ENCODE peak calls at places on chromosome 7, in four cellular contexts. I, R, A and T are unnamed samples.

GRCh38 chr7:42650171-42650570 is 261.7 kb downstream of the C7orf25 start:
- DNase-seq in A (no peak), R (no peak), I (no peak), T (no peak)

GRCh38 chr7:36215017-36215621 is 62.1 kb downstream of the EEPD1 start:
- DNase-seq in R (no peak), I (peak), A (no peak), T (no peak)

GRCh38 chr7:124155400-124156022 is 122.6 kb upstream of the TMEM229A start:
- DNase-seq in A (peak), I (no peak), R (peak), T (peak)

GRCh38 chr7:27254625-27255024 is 12.0 kb downstream of the EVX1 start:
- DNase-seq in A (no peak), R (no peak), I (no peak), T (no peak)

GRCh38 chr7:98252655-98253054 is 623 bp upstream of the TECPR1 start:
- DNase-seq in A (no peak), R (no peak), I (no peak), T (no peak)

GRCh38 chr7:116128139-116128538 is 82.2 kb upstream of the TES start:
- DNase-seq in I (no peak), A (no peak), R (no peak), T (no peak)

GRCh38 chr7:104980969-104981670 is 32.9 kb upstream of the KMT2E start:
- DNase-seq in R (peak), I (no peak), A (peak), T (peak)

GRCh38 chr7:106813705-106814305 is 51.3 kb upstream of the PIK3CG start:
- DNase-seq in R (no peak), I (no peak), A (peak), T (no peak)

GRCh38 chr7:155422599-155423336 is 35.2 kb upstream of the EN2 start:
- DNase-seq in A (no peak), R (no peak), I (no peak), T (no peak)

GRCh38 chr7:147483634-147484292 is 1106.8 kb upstream of the C7orf33 start:
- DNase-seq in R (no peak), I (no peak), A (no peak), T (no peak)

GRCh38 chr7:27605689-27606269 is 56.9 kb downstream of the HIBADH start:
- DNase-seq in I (no peak), R (peak), A (peak), T (no peak)

GRCh38 chr7:47757946-47758371 is 176.0 kb upstream of the TNS3 start:
- DNase-seq in R (peak), I (no peak), A (peak), T (no peak)

GRCh38 chr7:44287488-44288380 is 37.7 kb downstream of the CAMK2B start:
- DNase-seq in R (no peak), I (peak), A (peak), T (no peak)

GRCh38 chr7:74033372-74034311 is 5.7 kb downstream of the ELN start:
- DNase-seq in R (peak), I (no peak), A (peak), T (no peak)

GRCh38 chr7:116710764-116711452 is 38.9 kb downstream of the MET start:
- DNase-seq in R (no peak), A (no peak), I (no peak), T (no peak)

GRCh38 chr7:114973147-114973546 is 51.3 kb downstream of the MDFIC start:
- DNase-seq in R (no peak), A (peak), I (no peak), T (no peak)

GRCh38 chr7:151125459-151125834 is 39.2 kb downstream of the AGAP3 start:
- DNase-seq in I (peak), A (peak), R (peak), T (peak)

GRCh38 chr7:37112882-37113281 is 335.8 kb downstream of the ELMO1 start:
- DNase-seq in A (no peak), I (no peak), R (no peak), T (no peak)

GRCh38 chr7:40598915-40599314 is 464.1 kb downstream of the SUGCT start:
- DNase-seq in R (no peak), I (no peak), A (no peak), T (no peak)

GRCh38 chr7:34451923-34452322 is 206.1 kb upstream of the NPSR1 start:
- DNase-seq in I (no peak), A (peak), R (no peak), T (no peak)

GRCh38 chr7:105641236-105641810 is 60.0 kb upstream of the EFCAB10 start:
- DNase-seq in R (no peak), A (no peak), I (no peak), T (no peak)

GRCh38 chr7:74324499-74325229 is 35.5 kb downstream of the CLIP2 start:
- DNase-seq in R (no peak), A (no peak), I (no peak), T (no peak)

GRCh38 chr7:4694653-4695335 is 12.7 kb downstream of the FOXK1 start:
- DNase-seq in A (peak), R (no peak), I (no peak), T (no peak)

GRCh38 chr7:106522691-106523090 is 138.3 kb downstream of the CCDC71L start:
- DNase-seq in A (no peak), I (no peak), R (no peak), T (no peak)

GRCh38 chr7:63925626-63926460 is 72.8 kb upstream of the ZNF722 start:
- DNase-seq in I (no peak), A (no peak), R (peak), T (no peak)

GRCh38 chr7:41674505-41675023 is 28.3 kb downstream of the INHBA start:
- DNase-seq in I (no peak), A (no peak), R (peak), T (no peak)

GRCh38 chr7:87480386-87480785 is 4.9 kb upstream of the ABCB4 start:
- DNase-seq in R (no peak), A (no peak), I (no peak), T (no peak)

GRCh38 chr7:37231613-37232012 is 217.1 kb downstream of the ELMO1 start:
- DNase-seq in I (no peak), A (no peak), R (no peak), T (no peak)

GRCh38 chr7:74656421-74656910 is 1.1 kb upstream of the GTF2I start:
- DNase-seq in A (peak), I (peak), R (no peak), T (no peak)

GRCh38 chr7:13992621-13992982 is 3.1 kb upstream of the ETV1 start:
- DNase-seq in A (no peak), I (no peak), R (no peak), T (no peak)
- H2BK12ac ChIP-seq in A (no peak), I (no peak), R (no peak), T (no peak)

DNA sequence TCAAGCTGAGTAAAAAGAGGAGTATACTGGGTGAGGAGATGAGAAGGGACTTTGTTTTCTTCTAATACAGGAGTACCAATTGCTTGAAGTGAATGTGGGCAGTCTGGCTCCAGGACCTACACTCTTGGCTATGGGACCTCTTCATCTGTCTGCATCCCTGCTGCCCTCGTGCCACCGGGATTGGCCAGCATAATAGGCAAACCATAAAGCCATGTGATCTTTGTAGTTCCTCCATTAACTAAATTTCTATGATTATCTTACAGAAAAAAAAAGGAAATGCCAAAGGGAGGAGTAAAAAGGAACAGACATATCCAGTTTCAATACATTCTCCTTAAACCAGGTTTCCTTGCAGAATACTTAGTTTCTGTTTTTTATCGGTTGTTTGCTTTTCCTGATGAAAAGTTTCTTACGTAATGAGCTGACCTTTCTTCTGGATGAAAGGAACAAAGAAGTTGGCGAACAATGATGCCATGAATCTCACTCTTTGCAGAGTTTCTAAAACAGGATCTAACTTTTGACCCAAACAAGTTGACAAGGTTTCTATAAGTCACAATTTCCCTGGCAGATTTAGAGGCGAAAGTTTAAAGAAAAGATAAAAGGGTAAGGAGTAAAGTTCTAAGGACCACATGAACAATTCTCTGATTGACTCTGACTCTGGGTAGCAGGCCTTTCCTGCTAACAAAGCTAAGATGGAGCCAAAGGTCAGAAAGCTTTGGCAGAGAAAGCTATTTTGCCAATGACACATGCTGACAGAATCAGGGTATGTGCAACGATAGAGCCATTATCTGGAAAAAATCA is 54.1 kb downstream of the LAMB1 start:
- DNase-seq in A (peak), R (peak), I (no peak), T (no peak)
- H3K14ac ChIP-seq in A (no peak), R (peak), I (no peak), T (no peak)

DNA sequence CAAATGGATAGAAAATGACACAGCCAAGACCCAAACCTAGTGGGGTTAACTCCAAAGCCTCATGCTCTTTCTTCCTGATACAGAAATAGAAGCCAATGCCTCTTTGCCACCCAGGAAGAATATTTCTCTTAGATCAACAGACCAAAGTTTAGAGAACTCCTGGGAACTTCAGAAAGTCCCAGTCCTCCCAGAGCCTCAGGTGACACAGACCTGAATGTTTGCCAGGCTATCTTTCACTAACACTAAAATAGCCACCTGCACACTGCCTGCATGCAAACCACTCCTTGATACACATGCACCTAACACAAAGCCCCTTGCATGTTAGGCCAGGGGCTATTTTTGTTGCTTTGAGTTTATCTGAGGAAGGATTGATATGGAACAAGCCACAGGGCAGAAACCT is 27.7 kb downstream of the LSM5 start:
- DNase-seq in I (no peak), R (no peak), A (no peak), T (no peak)
- H2BK12ac ChIP-seq in I (no peak), R (no peak), A (no peak), T (no peak)

DNA sequence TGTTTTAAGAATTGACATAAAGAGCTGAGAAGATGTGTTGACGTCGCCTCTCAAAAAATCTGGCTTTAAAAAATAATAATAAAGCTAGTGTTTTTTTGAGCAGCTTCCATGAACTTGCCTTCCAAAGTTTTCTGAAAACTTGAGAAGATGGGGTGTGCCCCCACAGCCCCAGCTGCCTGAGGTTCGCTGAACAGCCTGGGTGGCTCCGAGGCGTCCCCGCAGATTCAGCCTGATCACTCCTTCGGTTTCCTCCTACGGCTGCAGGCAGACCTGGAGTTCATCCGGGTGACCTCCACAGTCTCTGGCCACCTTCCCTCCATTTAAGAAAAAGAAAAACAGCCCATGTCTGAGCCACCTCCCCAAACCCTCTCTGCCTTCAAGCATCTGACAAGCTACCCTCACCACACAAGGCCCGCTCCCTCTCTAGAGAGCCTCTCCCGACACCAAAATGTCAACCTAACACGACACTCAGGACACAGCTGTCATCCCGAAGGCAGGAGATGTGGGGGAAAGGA is 177.8 kb downstream of the PTPRN2 start:
- DNase-seq in I (no peak), R (no peak), A (no peak), T (no peak)
- H3K14ac ChIP-seq in I (no peak), R (no peak), A (no peak), T (no peak)

GRCh38 chr7:113093561-113093960 is 6.9 kb upstream of the GPR85 start:
- DNase-seq in R (no peak), A (no peak), I (no peak), T (no peak)

GRCh38 chr7:113100091-113100723 is 13.6 kb upstream of the GPR85 start:
- DNase-seq in I (no peak), R (peak), A (no peak), T (no peak)

GRCh38 chr7:113094517-113095249 is 8.1 kb upstream of the GPR85 start:
- DNase-seq in I (no peak), A (no peak), R (no peak), T (no peak)

GRCh38 chr7:113099284-113099919 is 12.8 kb upstream of the GPR85 start:
- DNase-seq in I (peak), A (no peak), R (peak), T (no peak)
- H2BK12ac ChIP-seq in I (no peak), A (no peak), R (no peak), T (no peak)

GRCh38 chr7:112204072-112204775 is 2.0 kb downstream of the DOCK4 start:
- DNase-seq in I (no peak), A (peak), R (no peak), T (no peak)
- H3K14ac ChIP-seq in I (no peak), A (no peak), R (no peak), T (no peak)

GRCh38 chr7:130486963-130487324 is 4.9 kb upstream of the MEST start:
- DNase-seq in A (no peak), R (peak), I (no peak), T (no peak)

GRCh38 chr7:130488376-130489139 is 3.3 kb upstream of the MEST start:
- DNase-seq in R (peak), A (peak), I (no peak), T (no peak)

GRCh38 chr7:130485734-130486113 is 6.2 kb upstream of the MEST start:
- DNase-seq in R (no peak), A (no peak), I (no peak), T (no peak)

GRCh38 chr7:130489140-130489967 is 2.5 kb upstream of the MEST start:
- DNase-seq in R (peak), I (no peak), A (peak), T (no peak)

DNA sequence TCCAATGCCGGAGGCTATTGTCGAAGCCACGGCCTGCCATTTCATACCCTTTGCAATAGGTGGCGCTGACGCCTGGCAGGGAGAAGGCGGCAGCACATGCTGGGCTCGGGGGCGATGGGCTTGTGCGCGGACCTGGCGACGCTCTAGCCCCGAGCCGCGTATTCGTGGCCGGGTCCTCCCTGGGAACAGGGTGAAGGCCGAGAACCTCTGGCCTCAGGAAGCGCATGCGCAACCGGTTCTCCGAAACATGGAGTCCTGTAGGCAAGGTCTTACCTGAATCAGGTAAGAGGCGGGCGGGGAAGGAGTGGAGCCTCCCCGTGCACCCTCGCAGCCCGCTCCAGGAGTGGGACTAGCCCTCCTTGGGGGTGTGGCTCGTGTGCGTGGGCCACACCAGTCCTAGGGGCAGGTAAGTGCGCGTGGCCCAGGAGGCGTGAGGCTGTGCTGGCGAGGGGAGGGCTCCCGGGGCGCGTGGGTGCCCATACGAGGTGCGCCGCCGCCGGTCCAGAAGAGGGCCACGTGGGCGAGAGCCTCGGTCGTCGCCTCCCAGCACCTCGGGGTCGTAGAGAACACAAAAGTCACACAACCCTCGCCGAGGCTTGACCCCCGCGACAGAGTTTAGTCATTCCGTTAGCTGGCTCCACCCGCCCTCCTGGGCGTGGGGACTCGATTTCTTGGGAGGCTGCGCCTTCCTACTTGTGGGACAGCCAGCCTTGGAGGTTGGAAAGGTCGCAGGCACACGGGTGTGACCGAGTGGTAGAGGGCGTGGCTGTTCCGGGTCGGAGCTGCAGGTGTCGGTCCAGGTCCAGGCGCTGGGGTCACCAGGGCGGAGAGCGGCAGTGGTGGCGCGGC is 5.5 kb upstream of the MEST start:
- DNase-seq in R (peak), A (no peak), I (peak), T (peak)
- H2BK12ac ChIP-seq in R (peak), A (peak), I (no peak), T (peak)